ENCODE peak calls at places on chromosomes 2 and 18, in five cellular contexts. T is progenitor cell of endocrine pancreas, O is mammary epithelial cell, J is AG10803, D is left ventricle myocardium inferior. A is an unnamed sample.

GRCh38 chr2:12244070-12244469 is 472.7 kb upstream of the TRIB2 start:
- DNase-seq in T (no peak), O (no peak), J (peak), D (no peak), A (no peak)

GRCh38 chr18:80168982-80169381 is 59.9 kb downstream of the ADNP2 start:
- DNase-seq in T (no peak), O (no peak), J (no peak), D (no peak), A (no peak)

GRCh38 chr2:42202299-42203008 is 33.3 kb downstream of the EML4 start:
- DNase-seq in T (no peak), O (no peak), J (peak), D (no peak), A (no peak)

GRCh38 chr2:158459161-158460003 is 2.6 kb downstream of the PKP4 start:
- DNase-seq in T (no peak), O (peak), J (no peak), D (no peak), A (no peak)

GRCh38 chr2:172848549-172848948 is 112.9 kb downstream of the RAPGEF4 start:
- DNase-seq in T (no peak), O (no peak), J (no peak), D (no peak), A (no peak)

GRCh38 chr2:169782513-169782912 is 16.2 kb upstream of the SSB start:
- DNase-seq in T (no peak), O (no peak), J (no peak), D (no peak), A (no peak)

GRCh38 chr2:140863713-140864112 is 1267.1 kb downstream of the LRP1B start:
- DNase-seq in T (no peak), O (peak), J (peak), D (no peak), A (no peak)

GRCh38 chr2:239801404-239802100 is 223.6 kb downstream of the NDUFA10 start:
- DNase-seq in T (no peak), O (no peak), J (no peak), D (no peak), A (no peak)

GRCh38 chr2:127388423-127389164 is 819 bp upstream of the MAP3K2 start:
- DNase-seq in T (no peak), O (peak), J (peak), D (no peak), A (no peak)

GRCh38 chr2:240627736-240628506 is 2.6 kb downstream of the GPR35 start:
- DNase-seq in T (no peak), O (no peak), J (no peak), D (peak), A (peak)

GRCh38 chr2:68057658-68058396 is 5.0 kb downstream of the C1D start:
- DNase-seq in T (no peak), O (no peak), J (no peak), D (no peak), A (no peak)

GRCh38 chr18:77101410-77102245 is 31.0 kb downstream of the MBP start:
- DNase-seq in T (no peak), O (peak), J (peak), D (peak), A (peak)

GRCh38 chr2:227132986-227133385 is 31.0 kb downstream of the COL4A4 start:
- DNase-seq in T (no peak), O (no peak), J (peak), D (peak), A (no peak)

GRCh38 chr2:84958135-84959044 is 12.6 kb upstream of the KCMF1 start:
- DNase-seq in T (no peak), O (peak), J (peak), D (no peak), A (no peak)

GRCh38 chr2:67322361-67323001 is 74.7 kb upstream of the ETAA1 start:
- DNase-seq in T (peak), O (peak), J (peak), D (peak), A (no peak)

GRCh38 chr2:64637000-64637628 is 16.6 kb downstream of the SERTAD2 start:
- DNase-seq in T (no peak), O (no peak), J (no peak), D (no peak), A (no peak)

GRCh38 chr2:201057715-201058248 is 13.7 kb downstream of the HYCC2 start:
- DNase-seq in T (no peak), O (no peak), J (peak), D (no peak), A (no peak)

GRCh38 chr2:85291425-85292023 is 36.3 kb downstream of the TGOLN2 start:
- DNase-seq in T (no peak), O (no peak), J (no peak), D (no peak), A (no peak)

GRCh38 chr18:22844184-22844583 is 88.9 kb upstream of the RBBP8 start:
- DNase-seq in T (no peak), O (peak), J (no peak), D (no peak), A (no peak)

GRCh38 chr2:62198237-62198633 is 2.3 kb downstream of the B3GNT2 start:
- DNase-seq in T (no peak), O (no peak), J (no peak), D (no peak), A (no peak)

GRCh38 chr2:188333751-188334524 is 42.3 kb downstream of the GULP1 start:
- DNase-seq in T (no peak), O (no peak), J (peak), D (peak), A (no peak)

GRCh38 chr2:168687314-168687713 is 115.1 kb upstream of the NOSTRIN start:
- DNase-seq in T (no peak), O (no peak), J (peak), D (no peak), A (no peak)

GRCh38 chr2:201971516-201972228 is 62.0 kb upstream of the FZD7 start:
- DNase-seq in T (no peak), O (no peak), J (peak), D (no peak), A (no peak)

GRCh38 chr18:33316146-33316587 is 124.4 kb downstream of the CCDC178 start:
- DNase-seq in T (peak), O (no peak), J (no peak), D (no peak), A (no peak)

GRCh38 chr2:148519013-148519412 is 125.5 kb upstream of the EPC2 start:
- DNase-seq in T (no peak), O (no peak), J (no peak), D (no peak), A (no peak)

GRCh38 chr18:14933049-14933851 is 185.3 kb downstream of the ANKRD30B start:
- DNase-seq in T (no peak), O (no peak), J (no peak), D (no peak), A (no peak)

GRCh38 chr2:45167885-45168284 is 158.6 kb upstream of the SIX2 start:
- DNase-seq in T (no peak), O (no peak), J (no peak), D (no peak), A (no peak)

GRCh38 chr2:140972724-140973123 is 1158.1 kb downstream of the LRP1B start:
- DNase-seq in T (no peak), O (no peak), J (no peak), D (no peak), A (no peak)

GRCh38 chr18:50857694-50858093 is 21.2 kb upstream of the ME2 start:
- DNase-seq in T (no peak), O (no peak), J (no peak), D (no peak), A (no peak)
- TF ChIP-seq CTCF in T (no peak), O (peak), J (peak), D (no peak), A (no peak)

GRCh38 chr2:3462493-3463104 is 56.7 kb downstream of the ADI1 start:
- DNase-seq in T (no peak), O (no peak), J (no peak), D (no peak), A (no peak)

GRCh38 chr2:3460831-3461544 is 58.3 kb downstream of the ADI1 start:
- DNase-seq in T (no peak), O (no peak), J (no peak), D (peak), A (no peak)

GRCh38 chr2:3463156-3463835 is 56.0 kb downstream of the ADI1 start:
- DNase-seq in T (no peak), O (no peak), J (no peak), D (no peak), A (no peak)

GRCh38 chr2:3460161-3460560 is 59.2 kb downstream of the ADI1 start:
- DNase-seq in T (no peak), O (no peak), J (no peak), D (no peak), A (no peak)

DNA sequence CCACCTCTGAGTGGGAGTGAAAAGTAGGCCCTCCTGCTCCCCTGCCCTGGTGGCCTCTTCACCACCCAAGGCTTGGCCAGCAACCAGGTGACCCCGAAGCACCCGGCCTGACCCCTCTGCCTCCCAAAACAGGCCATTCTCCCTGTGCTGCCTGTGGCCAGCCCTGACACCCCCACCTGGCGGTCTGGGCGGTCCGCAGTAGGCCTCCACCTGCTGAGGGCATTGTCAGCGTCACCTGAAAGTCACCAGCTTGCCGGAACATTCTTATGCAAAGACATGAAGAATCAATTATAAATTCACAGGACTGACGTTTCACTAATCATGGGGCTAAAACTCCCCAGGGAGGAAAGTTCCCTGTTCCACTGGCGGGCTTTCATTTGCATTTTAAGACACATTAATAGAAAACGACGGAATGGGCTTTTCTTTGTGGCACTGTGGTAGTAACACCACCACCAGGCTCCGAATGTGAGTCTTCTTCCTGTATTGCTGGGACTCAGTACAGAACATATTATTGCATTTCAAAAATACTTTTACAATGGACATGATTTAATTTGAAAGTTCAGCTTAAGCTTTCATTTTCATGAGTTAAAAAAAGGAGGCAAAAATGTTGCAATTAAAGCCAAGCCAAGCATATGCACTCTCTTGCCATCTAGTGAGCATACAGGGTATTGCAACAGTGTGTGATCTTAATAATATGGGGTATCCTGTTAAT is 57.4 kb downstream of the ADI1 start:
- DNase-seq in T (no peak), O (peak), J (peak), D (no peak), A (no peak)
- TF ChIP-seq CTCF in T (peak), O (peak), J (peak), D (peak), A (peak)

GRCh38 chr2:61182059-61182383 is 20.0 kb downstream of the C2orf74 start:
- DNase-seq in T (no peak), O (no peak), J (no peak), D (no peak), A (no peak)

GRCh38 chr2:61179701-61180639 is 18.0 kb downstream of the C2orf74 start:
- DNase-seq in T (no peak), O (peak), J (peak), D (peak), A (no peak)

GRCh38 chr2:61180686-61181085 is 18.7 kb downstream of the C2orf74 start:
- DNase-seq in T (no peak), O (no peak), J (no peak), D (no peak), A (no peak)

GRCh38 chr2:61183815-61184214 is 21.8 kb downstream of the C2orf74 start:
- DNase-seq in T (no peak), O (no peak), J (no peak), D (no peak), A (no peak)

DNA sequence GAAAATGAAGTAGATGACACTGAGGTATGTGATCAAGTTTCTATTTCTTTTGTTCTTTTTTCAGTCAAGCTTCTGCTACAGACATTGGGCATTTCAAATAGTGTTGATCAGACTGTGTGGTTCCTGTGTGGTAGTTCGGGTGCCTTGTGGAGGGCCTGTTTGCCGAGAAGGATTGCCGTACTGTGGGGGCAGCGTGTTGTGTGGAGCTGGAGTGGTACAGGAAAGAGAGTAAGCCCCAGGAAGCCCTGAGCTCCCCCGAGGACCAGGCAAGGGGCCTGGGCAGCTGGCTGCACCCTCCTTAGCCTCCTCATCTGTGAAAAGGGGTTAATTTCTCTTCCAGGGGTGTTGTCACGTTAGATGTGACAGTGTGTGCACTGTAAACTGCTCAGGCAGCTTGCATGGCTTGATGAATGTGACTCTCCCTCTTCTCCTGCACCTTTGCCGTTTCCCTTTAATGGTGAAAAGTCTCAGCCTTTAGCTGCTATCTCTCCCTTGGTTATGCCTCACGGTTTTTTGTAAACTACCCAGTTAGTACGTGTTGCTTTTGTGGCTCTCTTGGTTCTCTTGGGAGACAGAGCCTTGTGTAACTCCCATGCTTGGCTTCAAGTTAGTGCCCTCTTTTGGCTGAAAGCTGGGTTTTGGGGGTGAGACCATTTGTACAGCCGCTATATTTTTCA is 19.5 kb downstream of the C2orf74 start:
- DNase-seq in T (no peak), O (no peak), J (peak), D (no peak), A (no peak)
- TF ChIP-seq CTCF in T (no peak), O (no peak), J (no peak), D (no peak), A (no peak)

GRCh38 chr2:20190862-20191713 is 33.8 kb downstream of the SDC1 start:
- DNase-seq in T (no peak), O (no peak), J (peak), D (no peak), A (no peak)
- TF ChIP-seq CTCF in T (peak), O (peak), J (peak), D (no peak), A (no peak)

DNA sequence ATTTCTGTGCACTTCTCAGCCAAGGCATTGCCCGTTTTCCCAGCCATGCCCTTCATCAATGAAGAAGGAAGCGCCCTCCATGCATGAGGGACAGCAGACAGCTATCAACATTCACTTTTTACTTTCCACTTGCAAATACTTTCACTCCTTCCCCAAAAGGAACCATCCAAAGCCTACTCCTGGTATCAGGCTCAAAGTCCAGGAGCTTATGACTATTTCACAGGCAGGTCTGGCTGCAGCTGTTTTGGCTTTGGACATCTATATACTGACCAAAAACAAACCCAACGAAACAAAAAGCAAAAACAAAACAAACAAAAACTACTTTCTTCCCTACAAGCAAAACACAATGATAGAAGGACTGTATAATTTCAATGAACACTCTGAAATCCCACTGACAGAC is 825.1 kb downstream of the RNF144A start:
- DNase-seq in T (no peak), O (no peak), J (no peak), D (no peak), A (no peak)
- TF ChIP-seq CTCF in T (no peak), O (no peak), J (no peak), D (no peak), A (no peak)

DNA sequence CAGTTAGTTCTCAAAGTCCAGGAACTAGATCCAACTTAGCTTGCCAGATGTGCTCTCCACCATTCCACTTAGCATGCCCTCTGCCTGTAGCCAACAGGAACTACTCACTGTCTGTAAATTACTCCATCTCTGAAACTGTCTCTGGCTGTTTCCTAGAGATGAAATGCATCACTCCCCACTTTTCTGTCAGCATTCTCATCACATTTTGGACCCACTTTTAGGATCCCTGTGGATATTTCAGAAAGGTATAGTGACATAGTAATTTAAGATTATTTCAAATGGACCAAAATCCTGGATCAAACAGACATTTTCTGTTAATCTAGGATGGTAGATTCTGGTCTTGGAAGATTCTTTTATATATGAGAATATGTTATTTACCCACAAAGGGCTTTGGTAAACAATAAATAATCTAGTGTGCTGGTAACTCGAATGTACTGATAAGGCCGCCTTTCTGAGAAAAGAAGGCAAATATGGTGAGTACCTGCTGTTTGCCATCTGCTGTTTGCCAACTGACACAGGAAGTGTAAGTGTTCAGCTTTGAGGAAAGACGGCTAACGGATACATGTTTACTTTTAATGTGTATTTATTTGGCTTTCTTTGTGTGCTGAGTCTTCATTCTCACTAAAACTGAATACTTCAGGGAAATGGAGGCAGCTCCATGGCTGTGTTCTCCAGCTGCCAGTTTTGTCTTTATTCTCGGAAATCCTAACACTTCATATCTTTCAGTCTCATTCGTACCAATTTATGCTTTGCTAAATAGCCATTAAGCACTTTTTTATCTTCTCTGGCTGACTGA is 79.5 kb downstream of the EVA1A start:
- DNase-seq in T (no peak), O (peak), J (peak), D (no peak), A (no peak)
- TF ChIP-seq CTCF in T (peak), O (peak), J (peak), D (no peak), A (no peak)

DNA sequence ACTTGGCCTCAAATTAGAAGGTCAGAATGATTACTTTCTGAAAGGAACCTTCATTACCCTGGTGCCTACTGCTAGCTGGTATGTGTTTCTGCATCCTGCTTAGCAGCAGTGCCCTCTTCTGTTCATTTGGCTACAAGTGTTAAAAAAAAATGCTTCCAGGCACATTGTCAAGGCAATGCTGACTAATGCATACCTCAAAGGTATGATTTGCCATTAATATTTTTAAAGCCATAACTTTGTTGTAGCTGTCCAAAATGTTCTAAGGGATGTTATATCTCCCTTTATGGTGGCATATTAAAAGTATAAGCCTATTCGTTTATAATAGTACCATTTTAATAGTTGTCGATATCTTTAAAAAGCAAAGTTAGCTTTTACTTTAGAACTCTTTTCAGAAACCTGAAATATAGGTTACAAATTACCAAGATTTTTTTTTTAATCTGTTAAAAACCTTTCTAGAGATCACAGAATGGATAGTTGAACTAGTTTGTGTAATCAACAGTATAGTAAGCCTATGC is 52.0 kb upstream of the FAM171B start:
- DNase-seq in T (no peak), O (peak), J (peak), D (no peak), A (no peak)
- TF ChIP-seq CTCF in T (peak), O (peak), J (peak), D (peak), A (peak)

GRCh38 chr18:70781860-70782453 is 493.1 kb downstream of the SOCS6 start:
- DNase-seq in T (peak), O (peak), J (no peak), D (peak), A (no peak)
- TF ChIP-seq CTCF in T (peak), O (peak), J (peak), D (peak), A (no peak)

GRCh38 chr2:37344453-37345361 is at the start of gene QPCT:
- DNase-seq in T (no peak), O (no peak), J (peak), D (peak), A (peak)

GRCh38 chr2:37348155-37348554 is 3.7 kb downstream of the QPCT start:
- DNase-seq in T (no peak), O (no peak), J (no peak), D (no peak), A (no peak)

GRCh38 chr2:37342636-37343211 is 1.7 kb upstream of the QPCT start:
- DNase-seq in T (no peak), O (no peak), J (no peak), D (no peak), A (no peak)

GRCh38 chr2:37340637-37341036 is 3.8 kb upstream of the QPCT start:
- DNase-seq in T (no peak), O (no peak), J (no peak), D (no peak), A (no peak)

GRCh38 chr2:37343537-37344434 is 644 bp upstream of the QPCT start:
- DNase-seq in T (no peak), O (peak), J (peak), D (no peak), A (no peak)
- TF ChIP-seq CTCF in T (peak), O (peak), J (peak), D (peak), A (no peak)

GRCh38 chr2:119536209-119536608 is 8.0 kb upstream of the CFAP221 start:
- DNase-seq in T (no peak), O (no peak), J (no peak), D (no peak), A (no peak)

GRCh38 chr2:119536707-119537106 is 7.5 kb upstream of the CFAP221 start:
- DNase-seq in T (no peak), O (no peak), J (no peak), D (no peak), A (no peak)

GRCh38 chr2:119528036-119528435 is 3.8 kb upstream of the SCTR start:
- DNase-seq in T (no peak), O (no peak), J (no peak), D (no peak), A (no peak)

GRCh38 chr2:119533560-119533959 is 9.3 kb upstream of the SCTR start:
- DNase-seq in T (no peak), O (no peak), J (no peak), D (no peak), A (no peak)

GRCh38 chr2:119531292-119531691 is 7.0 kb upstream of the SCTR start:
- DNase-seq in T (no peak), O (no peak), J (no peak), D (no peak), A (no peak)
- TF ChIP-seq CTCF in T (peak), O (no peak), J (no peak), D (peak), A (no peak)